ENCODE peak calls at places on chromosomes 7 and 10, in nine cellular contexts. One of them, this sample, is unnamed.

GRCh38 chr7:144786079-144786478 is 49.8 kb downstream of the TPK1 start:
- DNase-seq in 8988T: no peak
- DNase-seq in stimulated activated CD8-positive, alpha-beta memory T cell treated with anti-CD3 and anti-CD28 coated beads, Interleukin-2, amount 100 ng/mL, for 48 hours: no peak
- DNase-seq in CD8-positive, alpha-beta T cell: no peak
- DNase-seq in activated CD4-positive, alpha-beta T cell treated with anti-CD3 and anti-CD28 coated beads, Interleukin-2, amount 10 ng/mL, durations not matched to agents 7 days and 5 days: no peak
- DNase-seq in NCI-H345: no peak
- DNase-seq in ELF-1: no peak
- DNase-seq in hepatocyte: no peak
- DNase-seq in RCC 7860: no peak
- DNase-seq in this sample: peak; percentile 26

GRCh38 chr7:101700424-101700823 is 71.3 kb upstream of the MYL10 start:
- DNase-seq in stimulated activated CD8-positive, alpha-beta memory T cell treated with anti-CD3 and anti-CD28 coated beads, Interleukin-2, amount 100 ng/mL, for 48 hours: no peak
- DNase-seq in CD8-positive, alpha-beta T cell: no peak
- DNase-seq in hepatocyte: no peak
- DNase-seq in activated CD4-positive, alpha-beta T cell treated with anti-CD3 and anti-CD28 coated beads, Interleukin-2, amount 10 ng/mL, durations not matched to agents 7 days and 5 days: no peak
- DNase-seq in 8988T: no peak
- DNase-seq in ELF-1: no peak
- DNase-seq in NCI-H345: no peak
- DNase-seq in RCC 7860: no peak
- DNase-seq in this sample: no peak

GRCh38 chr10:96664563-96664962 is 55.8 kb downstream of the PIK3AP1 start:
- DNase-seq in ELF-1: no peak
- DNase-seq in NCI-H345: no peak
- DNase-seq in activated CD4-positive, alpha-beta T cell treated with anti-CD3 and anti-CD28 coated beads, Interleukin-2, amount 10 ng/mL, durations not matched to agents 7 days and 5 days: no peak
- DNase-seq in RCC 7860: no peak
- DNase-seq in 8988T: no peak
- DNase-seq in stimulated activated CD8-positive, alpha-beta memory T cell treated with anti-CD3 and anti-CD28 coated beads, Interleukin-2, amount 100 ng/mL, for 48 hours: no peak
- DNase-seq in CD8-positive, alpha-beta T cell: no peak
- DNase-seq in hepatocyte: no peak
- DNase-seq in this sample: no peak

GRCh38 chr7:100642534-100642907 is 1.2 kb upstream of the TFR2 start:
- DNase-seq in ELF-1: no peak
- DNase-seq in stimulated activated CD8-positive, alpha-beta memory T cell treated with anti-CD3 and anti-CD28 coated beads, Interleukin-2, amount 100 ng/mL, for 48 hours: no peak
- DNase-seq in activated CD4-positive, alpha-beta T cell treated with anti-CD3 and anti-CD28 coated beads, Interleukin-2, amount 10 ng/mL, durations not matched to agents 7 days and 5 days: peak; percentile 34
- DNase-seq in hepatocyte: no peak
- DNase-seq in RCC 7860: no peak
- DNase-seq in NCI-H345: peak; percentile 39
- DNase-seq in 8988T: no peak
- DNase-seq in CD8-positive, alpha-beta T cell: peak; percentile 22
- DNase-seq in this sample: no peak

GRCh38 chr7:16526742-16527540 is at the start of gene LRRC72:
- DNase-seq in ELF-1: no peak
- DNase-seq in hepatocyte: no peak
- DNase-seq in 8988T: no peak
- DNase-seq in activated CD4-positive, alpha-beta T cell treated with anti-CD3 and anti-CD28 coated beads, Interleukin-2, amount 10 ng/mL, durations not matched to agents 7 days and 5 days: no peak
- DNase-seq in RCC 7860: no peak
- DNase-seq in CD8-positive, alpha-beta T cell: no peak
- DNase-seq in NCI-H345: no peak
- DNase-seq in stimulated activated CD8-positive, alpha-beta memory T cell treated with anti-CD3 and anti-CD28 coated beads, Interleukin-2, amount 100 ng/mL, for 48 hours: no peak
- DNase-seq in this sample: no peak

GRCh38 chr7:36784991-36785940 is 61.0 kb upstream of the AOAH start:
- DNase-seq in stimulated activated CD8-positive, alpha-beta memory T cell treated with anti-CD3 and anti-CD28 coated beads, Interleukin-2, amount 100 ng/mL, for 48 hours: peak; percentile 26
- DNase-seq in activated CD4-positive, alpha-beta T cell treated with anti-CD3 and anti-CD28 coated beads, Interleukin-2, amount 10 ng/mL, durations not matched to agents 7 days and 5 days: peak; percentile 68
- DNase-seq in RCC 7860: no peak
- DNase-seq in ELF-1: no peak
- DNase-seq in CD8-positive, alpha-beta T cell: peak; percentile 71
- DNase-seq in 8988T: no peak
- DNase-seq in NCI-H345: no peak
- DNase-seq in hepatocyte: no peak
- DNase-seq in this sample: no peak

GRCh38 chr10:117226813-117227451 is 14.0 kb upstream of the SLC18A2 start:
- DNase-seq in stimulated activated CD8-positive, alpha-beta memory T cell treated with anti-CD3 and anti-CD28 coated beads, Interleukin-2, amount 100 ng/mL, for 48 hours: no peak
- DNase-seq in RCC 7860: peak; percentile 21
- DNase-seq in NCI-H345: no peak
- DNase-seq in hepatocyte: peak; percentile 66
- DNase-seq in 8988T: peak; percentile 69
- DNase-seq in activated CD4-positive, alpha-beta T cell treated with anti-CD3 and anti-CD28 coated beads, Interleukin-2, amount 10 ng/mL, durations not matched to agents 7 days and 5 days: no peak
- DNase-seq in ELF-1: peak; percentile 56
- DNase-seq in CD8-positive, alpha-beta T cell: no peak
- DNase-seq in this sample: peak; percentile 83

GRCh38 chr7:94700926-94701554 is 45.1 kb upstream of the SGCE start:
- DNase-seq in RCC 7860: no peak
- DNase-seq in ELF-1: no peak
- DNase-seq in 8988T: no peak
- DNase-seq in CD8-positive, alpha-beta T cell: no peak
- DNase-seq in NCI-H345: no peak
- DNase-seq in stimulated activated CD8-positive, alpha-beta memory T cell treated with anti-CD3 and anti-CD28 coated beads, Interleukin-2, amount 100 ng/mL, for 48 hours: no peak
- DNase-seq in hepatocyte: no peak
- DNase-seq in activated CD4-positive, alpha-beta T cell treated with anti-CD3 and anti-CD28 coated beads, Interleukin-2, amount 10 ng/mL, durations not matched to agents 7 days and 5 days: no peak
- DNase-seq in this sample: no peak

GRCh38 chr7:87448427-87448826 is 27.1 kb downstream of the ABCB4 start:
- DNase-seq in activated CD4-positive, alpha-beta T cell treated with anti-CD3 and anti-CD28 coated beads, Interleukin-2, amount 10 ng/mL, durations not matched to agents 7 days and 5 days: no peak
- DNase-seq in CD8-positive, alpha-beta T cell: no peak
- DNase-seq in NCI-H345: peak; percentile 13
- DNase-seq in ELF-1: peak; percentile 19
- DNase-seq in stimulated activated CD8-positive, alpha-beta memory T cell treated with anti-CD3 and anti-CD28 coated beads, Interleukin-2, amount 100 ng/mL, for 48 hours: no peak
- DNase-seq in 8988T: no peak
- DNase-seq in RCC 7860: peak; percentile 45
- DNase-seq in hepatocyte: no peak
- DNase-seq in this sample: no peak

GRCh38 chr7:13774976-13775375 is 214.5 kb downstream of the ETV1 start:
- DNase-seq in ELF-1: no peak
- DNase-seq in NCI-H345: no peak
- DNase-seq in activated CD4-positive, alpha-beta T cell treated with anti-CD3 and anti-CD28 coated beads, Interleukin-2, amount 10 ng/mL, durations not matched to agents 7 days and 5 days: no peak
- DNase-seq in hepatocyte: no peak
- DNase-seq in stimulated activated CD8-positive, alpha-beta memory T cell treated with anti-CD3 and anti-CD28 coated beads, Interleukin-2, amount 100 ng/mL, for 48 hours: no peak
- DNase-seq in 8988T: no peak
- DNase-seq in RCC 7860: no peak
- DNase-seq in CD8-positive, alpha-beta T cell: no peak
- DNase-seq in this sample: no peak

GRCh38 chr10:77287647-77288120 is 349.9 kb downstream of the KCNMA1 start:
- DNase-seq in ELF-1: peak; percentile 30
- DNase-seq in RCC 7860: peak; percentile 10
- DNase-seq in 8988T: no peak
- DNase-seq in CD8-positive, alpha-beta T cell: no peak
- DNase-seq in NCI-H345: no peak
- DNase-seq in activated CD4-positive, alpha-beta T cell treated with anti-CD3 and anti-CD28 coated beads, Interleukin-2, amount 10 ng/mL, durations not matched to agents 7 days and 5 days: no peak
- DNase-seq in stimulated activated CD8-positive, alpha-beta memory T cell treated with anti-CD3 and anti-CD28 coated beads, Interleukin-2, amount 100 ng/mL, for 48 hours: no peak
- DNase-seq in hepatocyte: peak; percentile 67
- DNase-seq in this sample: peak; percentile 77

GRCh38 chr10:27884185-27884630 is 114.7 kb downstream of the ODAD2 start:
- DNase-seq in NCI-H345: no peak
- DNase-seq in hepatocyte: no peak
- DNase-seq in 8988T: no peak
- DNase-seq in CD8-positive, alpha-beta T cell: no peak
- DNase-seq in stimulated activated CD8-positive, alpha-beta memory T cell treated with anti-CD3 and anti-CD28 coated beads, Interleukin-2, amount 100 ng/mL, for 48 hours: no peak
- DNase-seq in ELF-1: no peak
- DNase-seq in activated CD4-positive, alpha-beta T cell treated with anti-CD3 and anti-CD28 coated beads, Interleukin-2, amount 10 ng/mL, durations not matched to agents 7 days and 5 days: no peak
- DNase-seq in RCC 7860: no peak
- DNase-seq in this sample: no peak

GRCh38 chr10:73803680-73804286 is 7.6 kb downstream of the NDST2 start:
- DNase-seq in stimulated activated CD8-positive, alpha-beta memory T cell treated with anti-CD3 and anti-CD28 coated beads, Interleukin-2, amount 100 ng/mL, for 48 hours: no peak
- DNase-seq in 8988T: no peak
- DNase-seq in ELF-1: no peak
- DNase-seq in NCI-H345: no peak
- DNase-seq in hepatocyte: no peak
- DNase-seq in CD8-positive, alpha-beta T cell: no peak
- DNase-seq in RCC 7860: no peak
- DNase-seq in activated CD4-positive, alpha-beta T cell treated with anti-CD3 and anti-CD28 coated beads, Interleukin-2, amount 10 ng/mL, durations not matched to agents 7 days and 5 days: no peak
- DNase-seq in this sample: no peak

GRCh38 chr7:69395072-69395714 is 203.1 kb upstream of the AUTS2 start:
- DNase-seq in ELF-1: peak; percentile 63
- DNase-seq in NCI-H345: no peak
- DNase-seq in stimulated activated CD8-positive, alpha-beta memory T cell treated with anti-CD3 and anti-CD28 coated beads, Interleukin-2, amount 100 ng/mL, for 48 hours: no peak
- DNase-seq in CD8-positive, alpha-beta T cell: no peak
- DNase-seq in hepatocyte: peak; percentile 25
- DNase-seq in RCC 7860: peak; percentile 88
- DNase-seq in 8988T: no peak
- DNase-seq in activated CD4-positive, alpha-beta T cell treated with anti-CD3 and anti-CD28 coated beads, Interleukin-2, amount 10 ng/mL, durations not matched to agents 7 days and 5 days: no peak
- DNase-seq in this sample: peak; percentile 88